ENCODE peak calls at places on chromosomes 3 and 15, in seven cellular contexts. J is Calu3, L is fibroblast of the aortic adventitia, V is cardiac fibroblast, E is activated B cell treated with CpG ODN at 0.5 μM for 24 hours, O is WTC11, F is Caco-2. R is an unnamed sample.

GRCh38 chr3:52495777-52496602 is 852 bp downstream of the STAB1 start:
- DNase-seq in V (peak; percentile 61), O (no peak), E (no peak), L (peak; percentile 54), F (no peak), J (no peak), R (no peak)

GRCh38 chr3:154430014-154430413 is at the start of gene GPR149:
- DNase-seq in O (peak; percentile 30), L (no peak), V (peak; percentile 56), J (no peak), F (peak; percentile 51), E (no peak), R (peak; percentile 79)

GRCh38 chr3:159764211-159765024 is 224.2 kb upstream of the IL12A start:
- DNase-seq in O (peak; percentile 62), E (no peak), V (peak; percentile 81), L (peak; percentile 75), J (no peak), F (peak; percentile 76), R (peak; percentile 56)

GRCh38 chr3:171026584-171027293 is at the start of gene SLC2A2:
- DNase-seq in E (no peak), O (no peak), J (peak; percentile 54), V (no peak), F (peak; percentile 41), L (no peak), R (peak; percentile 36)

GRCh38 chr3:34780973-34781372 is 858.4 kb upstream of the ARPP21 start:
- DNase-seq in F (no peak), J (no peak), O (no peak), V (no peak), E (no peak), L (peak; percentile 20), R (no peak)

GRCh38 chr15:80242802-80243201 is 9.2 kb downstream of the CTXND1 start:
- DNase-seq in O (no peak), E (no peak), J (no peak), L (no peak), F (no peak), V (no peak), R (no peak)

GRCh38 chr3:129992781-129993180 is 18.3 kb downstream of the TRH start:
- DNase-seq in J (peak; percentile 32), L (no peak), O (peak; percentile 37), E (no peak), V (peak; percentile 9), F (no peak), R (peak; percentile 43)

GRCh38 chr3:190522621-190523222 is 8.8 kb downstream of the IL1RAP start:
- DNase-seq in J (no peak), F (no peak), L (no peak), O (no peak), E (no peak), V (no peak), R (no peak)

GRCh38 chr3:169112153-169112892 is 551.2 kb downstream of the MECOM start:
- DNase-seq in O (no peak), L (peak; percentile 79), F (no peak), E (no peak), V (peak; percentile 70), J (no peak), R (no peak)

GRCh38 chr3:174440350-174440716 is 418.8 kb upstream of the NAALADL2 start:
- DNase-seq in F (no peak), J (peak; percentile 13), L (peak; percentile 92), O (no peak), E (no peak), V (peak; percentile 82), R (no peak)

GRCh38 chr3:174442317-174442682 is 416.8 kb upstream of the NAALADL2 start:
- DNase-seq in O (no peak), F (no peak), L (no peak), V (peak; percentile 36), J (no peak), E (no peak), R (no peak)

GRCh38 chr3:174439621-174440349 is 419.3 kb upstream of the NAALADL2 start:
- DNase-seq in L (peak; percentile 99), E (no peak), V (peak; percentile 96), F (peak; percentile 71), J (peak; percentile 62), O (no peak), R (no peak)

GRCh38 chr3:174441588-174442316 is 417.4 kb upstream of the NAALADL2 start:
- DNase-seq in O (no peak), J (no peak), F (no peak), L (peak; percentile 95), E (no peak), V (peak; percentile 94), R (peak; percentile 42)

DNA sequence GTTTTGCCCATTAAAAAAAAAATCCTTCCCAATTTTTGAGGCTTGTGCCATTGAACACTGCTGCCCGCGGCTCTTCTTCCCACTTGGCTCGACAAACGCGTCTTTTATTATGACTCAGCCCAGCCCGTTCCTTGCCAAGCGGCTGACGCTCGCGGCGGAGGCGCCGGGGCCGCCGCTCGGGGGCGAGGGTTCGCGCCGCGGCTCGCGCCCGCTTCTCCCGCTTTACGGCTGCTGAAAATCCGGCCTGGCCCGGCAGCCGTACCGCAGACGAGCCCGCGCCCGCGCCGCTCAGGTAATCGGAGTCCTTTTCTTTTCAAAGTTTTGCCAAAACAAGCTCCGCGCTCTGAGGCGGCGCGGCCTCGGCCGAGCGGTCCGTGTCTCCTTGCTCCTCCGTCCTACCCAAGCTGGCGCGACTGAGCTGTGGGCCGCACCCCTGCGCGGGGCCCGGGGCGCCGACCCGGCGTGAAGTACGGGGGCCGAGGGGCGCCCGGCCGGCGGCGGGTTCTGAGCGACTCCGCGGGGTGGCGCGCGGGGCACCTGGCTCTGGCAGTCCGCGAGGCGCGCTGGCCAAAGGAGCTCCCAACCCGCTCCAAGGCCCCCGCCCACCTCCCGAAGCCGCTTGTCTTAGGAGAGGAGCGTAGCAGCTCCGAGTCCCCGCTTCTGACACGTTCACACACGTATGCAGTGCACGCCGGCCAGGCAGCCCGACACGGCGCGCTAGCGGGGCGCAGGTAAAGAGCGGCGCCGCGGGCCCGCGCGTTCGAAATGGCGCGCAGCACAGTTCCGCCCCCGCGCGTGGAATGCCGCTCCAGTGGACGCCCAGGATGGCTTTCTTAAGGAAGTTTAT is 418.2 kb upstream of the NAALADL2 start:
- DNase-seq in L (peak; percentile 94), J (peak; percentile 94), V (peak; percentile 95), F (peak; percentile 96), O (peak; percentile 90), E (peak; percentile 25), R (peak; percentile 92)
- TF ChIP-seq CTCF in L (no peak), J (peak; percentile 18), V (no peak), F (no peak), O (no peak), E (no peak), R (peak; percentile 33)

GRCh38 chr3:50563867-50564266 is 3.7 kb downstream of the C3orf18 start:
- DNase-seq in E (no peak), V (no peak), J (no peak), F (no peak), L (no peak), O (no peak), R (no peak)

GRCh38 chr3:50559702-50560101 is 7.8 kb downstream of the C3orf18 start:
- DNase-seq in E (no peak), V (no peak), L (no peak), O (no peak), F (no peak), J (no peak), R (no peak)

GRCh38 chr3:50564321-50564720 is 3.2 kb downstream of the C3orf18 start:
- DNase-seq in F (no peak), O (no peak), V (no peak), L (no peak), E (no peak), J (no peak), R (no peak)

GRCh38 chr3:50567011-50567385 is 549 bp downstream of the C3orf18 start:
- DNase-seq in F (no peak), E (no peak), J (no peak), O (no peak), L (no peak), V (no peak), R (no peak)

DNA sequence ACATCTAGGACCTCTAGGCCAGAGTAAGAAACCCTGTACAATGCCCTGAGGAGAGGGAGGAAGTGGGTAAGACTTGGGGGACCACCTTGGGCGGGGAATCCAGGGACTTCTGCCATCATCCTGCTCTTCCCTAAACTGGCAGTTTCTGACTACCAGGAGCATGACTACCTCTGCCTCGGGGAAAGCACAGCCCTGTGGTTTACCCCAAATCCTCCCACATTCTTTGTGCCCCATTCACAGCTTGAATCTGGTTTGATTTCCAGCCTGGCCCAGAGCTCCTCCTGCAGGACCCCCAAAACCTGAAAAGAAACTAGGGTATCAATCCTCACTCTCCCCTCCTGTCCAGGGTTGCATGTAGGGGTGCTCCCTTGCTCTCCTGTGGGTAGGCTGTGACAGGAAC is 4.7 kb downstream of the C3orf18 start:
- DNase-seq in J (no peak), O (no peak), L (peak; percentile 39), E (no peak), F (no peak), V (peak; percentile 17), R (no peak)
- TF ChIP-seq CTCF in J (no peak), O (no peak), L (no peak), E (no peak), F (no peak), V (no peak), R (no peak)

GRCh38 chr3:12598890-12599289 is 42.0 kb downstream of the MKRN2 start:
- DNase-seq in L (peak; percentile 32), E (no peak), O (no peak), J (no peak), V (no peak), F (no peak), R (no peak)
- TF ChIP-seq CTCF in L (no peak), E (no peak), O (no peak), J (no peak), V (no peak), F (no peak), R (no peak)

GRCh38 chr3:177382944-177383343 is 185.7 kb upstream of the TBL1XR1 start:
- DNase-seq in L (no peak), O (no peak), F (no peak), V (no peak), E (no peak), J (no peak), R (no peak)

GRCh38 chr3:177381070-177381469 is 183.8 kb upstream of the TBL1XR1 start:
- DNase-seq in J (no peak), F (no peak), O (no peak), L (no peak), E (no peak), V (no peak), R (no peak)

GRCh38 chr3:177378168-177378567 is 180.9 kb upstream of the TBL1XR1 start:
- DNase-seq in O (no peak), J (no peak), V (no peak), L (no peak), F (no peak), E (no peak), R (no peak)

GRCh38 chr3:177377166-177377565 is 179.9 kb upstream of the TBL1XR1 start:
- DNase-seq in O (no peak), F (no peak), J (peak; percentile 45), L (no peak), V (no peak), E (no peak), R (no peak)

DNA sequence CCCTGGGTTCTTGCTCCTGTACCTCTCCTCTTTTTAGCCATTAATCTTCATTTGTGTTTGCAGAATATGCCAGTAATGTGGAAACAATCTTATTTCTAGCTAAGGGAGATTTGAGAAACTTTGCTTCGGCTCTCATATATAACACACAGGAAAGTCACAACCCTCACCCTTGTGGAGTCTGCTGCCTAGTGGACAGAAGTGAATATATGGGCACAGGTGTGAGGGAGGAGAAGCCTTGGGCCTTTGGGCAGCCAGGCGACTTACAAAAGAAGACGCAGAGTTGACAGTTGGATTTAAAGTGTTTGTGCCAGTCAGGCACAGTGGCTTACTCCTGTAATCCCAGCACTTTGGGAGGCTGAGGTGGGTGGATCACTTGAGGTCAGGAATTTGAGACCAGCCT is 181.8 kb upstream of the TBL1XR1 start:
- DNase-seq in E (no peak), V (no peak), L (no peak), J (no peak), O (no peak), F (no peak), R (peak; percentile 34)
- TF ChIP-seq CTCF in E (no peak), V (no peak), L (no peak), J (no peak), O (no peak), F (peak; percentile 14), R (peak; percentile 32)